ENCODE peak calls at places on chromosomes 13 and 19, in seven cellular contexts. O, D, V, G, U, T and A are unnamed samples.

GRCh38 chr13:85498774-85499173 is 300.4 kb downstream of the SLITRK6 start:
- DNase-seq in V (no peak), D (no peak), T (no peak), U (no peak), O (no peak), G (no peak), A (no peak)

GRCh38 chr19:32233885-32234284 is 111.5 kb upstream of the ZNF507 start:
- DNase-seq in G (no peak), U (no peak), V (no peak), O (no peak), D (no peak), T (no peak), A (no peak)

GRCh38 chr19:41299046-41299754 is 10.8 kb upstream of the CCDC97 start:
- DNase-seq in T (no peak), O (no peak), G (no peak), V (no peak), D (no peak), U (no peak), A (no peak)

GRCh38 chr13:109273326-109273751 is 513.0 kb downstream of the IRS2 start:
- DNase-seq in O (no peak), T (peak; percentile 94), U (no peak), G (no peak), V (no peak), D (no peak), A (peak; percentile 84)

GRCh38 chr13:98187862-98188261 is 10.8 kb upstream of the RNF113B start:
- DNase-seq in U (no peak), O (no peak), D (no peak), T (no peak), G (no peak), V (no peak), A (no peak)

GRCh38 chr13:53198017-53198416 is 169.4 kb downstream of the OLFM4 start:
- DNase-seq in G (no peak), D (no peak), V (no peak), T (no peak), O (no peak), U (no peak), A (no peak)

GRCh38 chr13:26619321-26619720 is 61.8 kb downstream of the WASF3 start:
- DNase-seq in V (no peak), G (no peak), D (no peak), T (peak; percentile 49), O (no peak), U (no peak), A (peak; percentile 18)

GRCh38 chr19:2100719-2101061 is 4.0 kb downstream of the IZUMO4 start:
- DNase-seq in O (no peak), G (no peak), T (no peak), U (no peak), V (no peak), D (no peak), A (no peak)

GRCh38 chr19:39506944-39507714 is 7.8 kb upstream of the SELENOV start:
- DNase-seq in O (no peak), T (peak; percentile 44), G (peak; percentile 82), U (peak; percentile 92), V (peak; percentile 81), D (no peak), A (peak; percentile 67)

GRCh38 chr19:5691205-5691929 is 1.3 kb downstream of the RPL36 start:
- DNase-seq in T (peak; percentile 29), U (peak; percentile 68), O (peak; percentile 77), V (no peak), D (peak; percentile 81), G (no peak), A (peak; percentile 48)

GRCh38 chr19:1027020-1027952 is 878 bp downstream of the CNN2 start:
- DNase-seq in G (peak; percentile 38), O (no peak), V (no peak), U (peak; percentile 59), D (no peak), T (peak; percentile 16), A (no peak)

GRCh38 chr13:25455146-25455545 is 83.4 kb downstream of the ATP8A2 start:
- DNase-seq in T (peak; percentile 73), O (no peak), U (no peak), V (no peak), D (no peak), G (no peak), A (peak; percentile 40)

GRCh38 chr13:55439450-55439849 is 1701.3 kb upstream of the PRR20A start:
- DNase-seq in T (no peak), D (no peak), G (peak; percentile 6), V (no peak), U (no peak), O (no peak), A (no peak)

GRCh38 chr19:7386308-7386707 is 37.6 kb downstream of the ARHGEF18 start:
- DNase-seq in O (no peak), U (peak; percentile 29), D (no peak), T (peak; percentile 17), V (no peak), G (peak; percentile 51), A (peak; percentile 45)

GRCh38 chr19:46474211-46474610 is 2.8 kb upstream of the PNMA8A start:
- DNase-seq in O (no peak), G (no peak), V (no peak), T (no peak), U (no peak), D (no peak), A (no peak)

GRCh38 chr13:55816976-55817601 is 1323.6 kb upstream of the PRR20A start:
- DNase-seq in V (no peak), O (no peak), T (no peak), U (no peak), D (no peak), G (no peak), A (no peak)

DNA sequence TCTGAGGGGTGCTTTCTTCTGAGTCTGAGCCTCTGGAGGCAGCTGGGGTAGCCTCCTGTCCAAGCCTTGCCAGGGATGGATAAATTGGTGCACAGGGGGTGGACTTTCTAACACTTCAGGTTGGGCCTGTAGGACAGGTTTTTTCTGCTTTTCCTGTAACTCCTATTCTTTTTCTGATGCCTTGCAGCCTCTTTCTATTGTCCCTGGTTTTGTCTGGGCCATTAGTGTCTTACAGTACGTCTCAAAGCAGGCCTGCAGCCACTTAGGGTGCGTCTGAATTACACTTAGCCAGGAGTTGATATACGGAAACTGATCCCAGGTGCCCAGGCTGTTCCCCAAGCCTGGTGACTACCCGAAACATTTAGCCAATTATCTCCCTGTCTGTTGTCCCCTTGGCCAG is 213.3 kb upstream of the HTR2A start:
- DNase-seq in D (no peak), T (no peak), O (no peak), V (no peak), G (peak; percentile 30), U (no peak), A (peak; percentile 63)
- TF ChIP-seq CTCF in D (no peak), T (no peak), O (no peak), V (no peak), G (no peak), U (no peak), A (no peak)

DNA sequence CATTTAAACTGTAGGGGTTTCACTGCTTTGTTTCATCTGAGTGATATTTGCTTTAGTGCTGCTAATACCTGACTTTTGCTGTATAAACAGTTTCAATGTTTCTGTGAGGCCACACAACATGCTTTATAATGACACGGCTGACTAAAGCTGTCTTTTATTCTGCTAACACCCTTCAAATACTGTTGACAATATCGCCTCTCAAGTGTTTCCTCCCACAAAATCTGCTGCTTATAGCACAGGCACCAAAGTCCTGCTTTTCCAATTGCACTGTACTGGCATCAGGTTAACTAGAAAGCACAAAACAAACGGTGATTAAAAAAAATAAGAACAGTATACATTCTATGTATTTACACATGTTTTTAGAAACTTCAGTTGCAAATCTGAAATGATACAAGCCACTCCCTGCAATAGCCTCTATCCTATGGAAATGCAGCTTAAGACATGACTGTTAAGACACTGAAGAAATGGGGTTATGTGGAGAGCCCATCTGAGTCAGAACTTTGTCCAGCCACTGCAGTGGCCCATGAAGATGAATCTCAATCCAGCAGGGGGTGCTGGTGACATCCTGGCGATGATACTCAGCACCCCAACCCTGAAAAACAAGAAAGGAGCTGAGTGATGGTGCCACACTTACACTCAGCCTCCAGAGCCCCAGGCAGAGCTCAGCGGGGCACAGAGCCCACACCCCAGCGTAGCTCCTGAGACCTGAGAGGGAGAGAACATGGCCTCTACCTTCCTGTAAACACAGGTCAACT is 29.4 kb downstream of the RFXAP start:
- DNase-seq in G (no peak), D (no peak), V (no peak), T (no peak), U (peak; percentile 48), O (no peak), A (no peak)
- TF ChIP-seq CTCF in G (peak; percentile 30), D (peak; percentile 29), V (no peak), T (peak; percentile 31), U (peak; percentile 44), O (no peak), A (no peak)

DNA sequence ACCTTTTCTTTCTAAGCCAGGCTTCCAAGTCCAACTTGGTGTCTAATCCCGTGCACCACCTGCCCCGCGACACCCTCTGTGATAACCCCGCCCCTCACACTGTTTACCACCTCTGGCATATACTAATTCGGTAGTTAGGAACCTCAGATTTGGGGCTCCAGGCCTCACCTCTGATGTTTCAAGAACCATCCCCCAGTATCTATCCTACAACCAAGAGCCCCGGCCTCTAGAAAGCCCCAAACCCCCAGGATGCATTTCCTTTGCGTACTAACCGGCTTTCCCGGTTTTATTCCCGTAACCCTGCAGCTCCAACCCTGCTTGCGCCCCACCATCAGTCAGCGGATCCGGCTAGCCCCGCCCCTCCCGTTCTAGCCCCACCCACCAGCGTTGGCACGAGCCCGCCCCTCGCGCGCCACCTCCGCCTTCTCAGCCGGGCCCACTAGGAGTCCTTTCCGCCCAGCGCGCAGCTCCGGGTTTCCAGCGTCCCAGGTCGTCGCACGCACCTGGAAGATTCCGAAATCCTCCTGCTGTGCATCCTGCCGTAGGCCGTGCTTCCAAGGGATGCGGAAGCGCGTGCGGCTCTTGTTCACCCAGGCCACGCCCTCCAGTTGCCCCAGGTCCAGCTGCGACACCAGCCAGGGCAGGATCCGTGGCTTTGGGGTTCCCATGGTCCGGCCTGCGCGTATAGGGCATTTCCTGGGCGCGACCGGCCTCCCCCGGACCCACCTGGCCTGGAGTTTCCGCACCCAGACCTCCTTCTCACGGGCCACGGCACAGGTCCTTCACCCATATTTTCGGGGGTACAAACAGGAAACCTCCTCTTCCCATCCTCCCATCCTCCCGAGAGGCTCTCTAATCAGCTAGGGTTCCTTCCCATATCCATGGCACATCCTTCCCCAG is 1.2 kb downstream of the IRF3 start:
- DNase-seq in T (peak; percentile 90), U (peak; percentile 87), V (peak; percentile 97), D (peak; percentile 88), G (peak; percentile 94), O (peak; percentile 90), A (peak; percentile 97)
- TF ChIP-seq CTCF in T (peak; percentile 11), U (peak; percentile 11), V (no peak), D (no peak), G (no peak), O (peak; percentile 35), A (no peak)

DNA sequence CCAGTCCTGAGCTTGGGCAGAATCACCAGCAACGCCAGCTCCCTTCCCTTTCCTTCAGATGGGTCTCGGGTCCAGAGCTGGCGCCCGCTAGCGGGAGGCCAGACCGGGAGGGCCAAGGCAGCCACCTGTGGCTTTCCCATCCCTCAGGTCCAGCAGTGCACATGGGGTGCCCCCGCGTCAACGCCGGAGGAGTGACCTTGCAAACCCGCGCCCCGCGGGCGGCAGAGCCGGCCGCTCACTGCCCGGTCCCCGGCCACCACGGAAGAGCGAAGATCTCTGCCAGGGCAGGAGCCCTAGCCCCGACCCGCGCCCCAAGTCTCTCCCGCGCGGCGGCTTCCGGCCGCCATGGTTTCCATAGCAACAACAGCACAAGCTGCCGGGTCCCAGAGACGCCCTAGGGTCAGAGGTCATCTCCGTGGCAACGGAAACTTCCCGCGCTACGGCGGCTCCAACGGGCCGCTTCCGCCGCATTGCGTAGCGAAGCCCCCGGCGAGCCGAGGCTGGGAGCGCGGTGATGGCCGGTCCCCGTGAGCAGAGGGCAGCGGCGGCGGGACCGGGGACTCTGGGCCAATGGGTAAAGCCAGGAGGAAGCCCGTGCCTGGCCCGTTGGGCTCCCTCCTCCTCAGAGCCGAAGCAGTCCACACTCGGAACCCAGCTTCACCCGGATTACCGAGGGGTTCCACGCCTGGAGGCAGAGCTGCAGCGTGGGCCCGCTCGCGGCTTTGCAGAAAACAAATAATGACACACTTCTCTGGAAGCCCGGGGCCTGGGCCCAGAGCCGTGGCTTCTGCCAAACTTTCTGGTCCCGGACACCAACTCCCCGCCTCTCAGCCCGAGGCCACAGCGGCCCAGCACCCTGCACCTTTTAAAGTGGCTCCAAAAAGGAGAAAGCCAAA is 7.4 kb downstream of the FGF14 start:
- DNase-seq in O (peak; percentile 95), U (peak; percentile 83), T (peak; percentile 66), G (peak; percentile 98), D (peak; percentile 97), V (peak; percentile 99), A (no peak)
- TF ChIP-seq CTCF in O (no peak), U (no peak), T (peak; percentile 55), G (peak; percentile 95), D (peak; percentile 8), V (no peak), A (no peak)